ENCODE peak calls at places on chromosomes 11 and 22, in four cellular contexts. L, B, T and I are unnamed samples.

GRCh38 chr11:78800756-78801155 is 226.1 kb upstream of the NARS2 start:
- DNase-seq in L (no peak), B (no peak), T (no peak), I (no peak)

GRCh38 chr11:61542024-61542461 is 33.5 kb downstream of the LRRC10B start:
- DNase-seq in T (no peak), B (no peak), L (no peak), I (no peak)

GRCh38 chr11:61160487-61161189 is 588 bp downstream of the VPS37C start:
- DNase-seq in B (peak; percentile 31), L (no peak), T (no peak), I (no peak)

GRCh38 chr11:6757373-6757967 is 14.3 kb downstream of the OR2AG2 start:
- DNase-seq in L (peak; percentile 59), T (no peak), B (peak; percentile 73), I (peak; percentile 43)

GRCh38 chr11:111359223-111360149 is 19.6 kb downstream of the POU2AF1 start:
- DNase-seq in B (peak; percentile 21), T (no peak), L (no peak), I (no peak)

GRCh38 chr22:50620861-50621490 is 7.0 kb downstream of the ARSA start:
- DNase-seq in L (no peak), T (no peak), B (no peak), I (no peak)

GRCh38 chr11:104073950-104074349 is 37.5 kb downstream of the DDI1 start:
- DNase-seq in L (peak; percentile 58), B (peak; percentile 40), T (no peak), I (no peak)

GRCh38 chr11:825366-826231 is 2.1 kb upstream of the CRACR2B start:
- DNase-seq in L (no peak), B (no peak), T (no peak), I (no peak)

GRCh38 chr11:112785717-112786116 is 175.5 kb upstream of the NCAM1 start:
- DNase-seq in L (peak; percentile 11), T (no peak), B (no peak), I (no peak)

GRCh38 chr22:37338539-37339246 is 56.4 kb downstream of the CYTH4 start:
- DNase-seq in B (no peak), L (no peak), T (no peak), I (no peak)

GRCh38 chr11:36399236-36399635 is 103.1 kb downstream of the PRR5L start:
- DNase-seq in B (no peak), L (no peak), T (no peak), I (no peak)

GRCh38 chr22:18078329-18079041 is 695 bp downstream of the PEX26 start:
- DNase-seq in T (no peak), L (peak; percentile 19), B (peak; percentile 51), I (no peak)

GRCh38 chr11:92865352-92865751 is 104.1 kb upstream of the MTNR1B start:
- DNase-seq in L (peak; percentile 20), T (no peak), B (no peak), I (no peak)

GRCh38 chr22:40491990-40492631 is 121.7 kb downstream of the SGSM3 start:
- DNase-seq in B (no peak), L (peak; percentile 40), T (no peak), I (no peak)

GRCh38 chr11:60844045-60844869 is 2.3 kb downstream of the CCDC86 start:
- DNase-seq in B (no peak), L (peak; percentile 56), T (no peak), I (no peak)

GRCh38 chr22:19469421-19469820 is 9.6 kb downstream of the UFD1 start:
- DNase-seq in L (no peak), B (no peak), T (no peak), I (no peak)

GRCh38 chr22:50695421-50696250 is 23.0 kb downstream of the SHANK3 start:
- DNase-seq in T (no peak), B (no peak), L (no peak), I (no peak)

GRCh38 chr11:130008326-130008725 is 5.7 kb upstream of the PRDM10 start:
- DNase-seq in L (no peak), B (no peak), T (no peak), I (no peak)

GRCh38 chr11:99257131-99257530 is 236.4 kb downstream of the CNTN5 start:
- DNase-seq in B (peak; percentile 32), T (no peak), L (no peak), I (no peak)

GRCh38 chr11:63837027-63837688 is 1.8 kb upstream of the MARK2 start:
- DNase-seq in T (no peak), B (peak; percentile 89), L (peak; percentile 69), I (peak; percentile 76)

GRCh38 chr11:132028380-132029240 is 658.2 kb downstream of the NTM start:
- DNase-seq in T (no peak), B (peak; percentile 72), L (peak; percentile 73), I (peak; percentile 18)

GRCh38 chr11:16945671-16946469 is 68.3 kb downstream of the PLEKHA7 start:
- DNase-seq in T (no peak), B (peak; percentile 79), L (peak; percentile 34), I (peak; percentile 35)

GRCh38 chr11:16986434-16987204 is 27.6 kb downstream of the PLEKHA7 start:
- DNase-seq in T (no peak), B (peak; percentile 79), L (no peak), I (no peak)

GRCh38 chr11:37449146-37449545 is 851.1 kb upstream of the RAG2 start:
- DNase-seq in B (peak; percentile 65), L (peak; percentile 68), T (no peak), I (peak; percentile 14)

GRCh38 chr11:28679795-28680194 is 571.6 kb downstream of the METTL15 start:
- DNase-seq in T (no peak), B (no peak), L (peak; percentile 88), I (no peak)

GRCh38 chr11:19018901-19019300 is 41.6 kb downstream of the MRGPRX2 start:
- DNase-seq in B (peak; percentile 63), T (no peak), L (no peak), I (peak; percentile 12)

GRCh38 chr22:46775364-46775758 is 12.9 kb downstream of the TBC1D22A start:
- DNase-seq in L (no peak), B (no peak), T (no peak), I (no peak)

GRCh38 chr22:46776486-46776826 is 14.0 kb downstream of the TBC1D22A start:
- DNase-seq in T (no peak), B (no peak), L (no peak), I (no peak)

GRCh38 chr22:46775789-46776485 is 13.5 kb downstream of the TBC1D22A start:
- DNase-seq in T (no peak), B (no peak), L (no peak), I (no peak)

GRCh38 chr22:46773074-46773473 is 10.6 kb downstream of the TBC1D22A start:
- DNase-seq in B (no peak), L (no peak), T (no peak), I (no peak)

DNA sequence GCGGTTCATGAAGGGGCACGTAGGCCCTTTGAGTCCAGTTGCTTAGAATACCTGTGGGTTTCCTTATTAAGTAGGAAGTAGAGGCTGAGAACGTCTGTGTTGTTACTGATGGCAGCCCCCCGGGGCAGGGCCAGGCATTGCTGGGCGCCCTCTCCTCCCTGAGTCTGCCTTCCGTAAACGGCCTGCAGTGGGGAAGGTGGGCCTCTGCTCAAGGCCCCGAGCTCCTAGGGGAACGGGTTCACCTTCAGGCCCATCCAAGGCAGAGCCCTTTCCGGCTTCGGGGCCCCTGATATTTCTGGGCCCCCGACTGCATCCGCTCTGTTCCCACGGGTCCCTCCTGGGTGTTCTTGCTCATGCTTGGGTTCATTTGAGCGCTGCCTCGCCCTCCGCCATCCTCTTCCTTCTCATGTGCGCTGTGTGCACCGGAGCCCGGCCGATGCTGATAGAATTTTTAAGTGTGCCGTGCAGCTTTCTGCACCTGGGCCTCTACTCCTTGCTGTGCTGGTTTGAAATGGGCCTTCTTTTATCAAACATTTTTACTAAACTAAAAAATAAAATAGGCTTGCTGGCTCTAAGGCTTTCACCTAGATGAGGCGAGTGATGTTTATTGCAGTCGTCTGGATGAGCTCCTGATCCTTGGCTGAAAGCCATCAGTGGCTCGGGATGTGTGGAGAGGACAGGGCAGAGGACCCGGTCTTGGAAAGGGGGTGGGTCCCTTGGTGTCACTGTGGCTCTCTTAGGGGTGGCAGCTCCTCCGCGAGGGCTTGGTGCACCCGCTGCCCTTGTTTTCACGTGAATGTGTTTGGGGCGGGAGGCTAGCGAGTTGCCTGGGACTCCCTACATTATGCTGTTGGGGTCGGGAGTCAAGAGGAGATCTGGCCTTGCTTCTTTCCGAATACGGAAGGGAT is 12.3 kb downstream of the TBC1D22A start:
- DNase-seq in L (no peak), B (no peak), T (no peak), I (no peak)
- H2AK5ac ChIP-seq in L (no peak overlapping the region), B (no peak overlapping the region), T (no peak overlapping the region), I (no peak overlapping the region)

GRCh38 chr11:85595285-85595884 is 31.8 kb downstream of the DLG2 start:
- DNase-seq in T (no peak), L (peak; percentile 63), B (peak; percentile 37), I (peak; percentile 23)
- H3K9ac ChIP-seq in T (no peak overlapping the region), L (no peak overlapping the region), B (no peak overlapping the region), I (no peak overlapping the region)

GRCh38 chr22:41801147-41801819 is 804 bp downstream of the CCDC134 start:
- DNase-seq in T (no peak), L (no peak), B (no peak), I (no peak)

GRCh38 chr22:41800348-41801146 is at the start of gene CCDC134:
- DNase-seq in T (peak; percentile 50), B (peak; percentile 89), L (peak; percentile 64), I (peak; percentile 79)

GRCh38 chr22:41801886-41802285 is 1.4 kb downstream of the CCDC134 start:
- DNase-seq in T (no peak), B (no peak), L (no peak), I (no peak)

GRCh38 chr22:41798736-41799135 is 1.7 kb upstream of the CCDC134 start:
- DNase-seq in T (no peak), B (no peak), L (no peak), I (no peak)

DNA sequence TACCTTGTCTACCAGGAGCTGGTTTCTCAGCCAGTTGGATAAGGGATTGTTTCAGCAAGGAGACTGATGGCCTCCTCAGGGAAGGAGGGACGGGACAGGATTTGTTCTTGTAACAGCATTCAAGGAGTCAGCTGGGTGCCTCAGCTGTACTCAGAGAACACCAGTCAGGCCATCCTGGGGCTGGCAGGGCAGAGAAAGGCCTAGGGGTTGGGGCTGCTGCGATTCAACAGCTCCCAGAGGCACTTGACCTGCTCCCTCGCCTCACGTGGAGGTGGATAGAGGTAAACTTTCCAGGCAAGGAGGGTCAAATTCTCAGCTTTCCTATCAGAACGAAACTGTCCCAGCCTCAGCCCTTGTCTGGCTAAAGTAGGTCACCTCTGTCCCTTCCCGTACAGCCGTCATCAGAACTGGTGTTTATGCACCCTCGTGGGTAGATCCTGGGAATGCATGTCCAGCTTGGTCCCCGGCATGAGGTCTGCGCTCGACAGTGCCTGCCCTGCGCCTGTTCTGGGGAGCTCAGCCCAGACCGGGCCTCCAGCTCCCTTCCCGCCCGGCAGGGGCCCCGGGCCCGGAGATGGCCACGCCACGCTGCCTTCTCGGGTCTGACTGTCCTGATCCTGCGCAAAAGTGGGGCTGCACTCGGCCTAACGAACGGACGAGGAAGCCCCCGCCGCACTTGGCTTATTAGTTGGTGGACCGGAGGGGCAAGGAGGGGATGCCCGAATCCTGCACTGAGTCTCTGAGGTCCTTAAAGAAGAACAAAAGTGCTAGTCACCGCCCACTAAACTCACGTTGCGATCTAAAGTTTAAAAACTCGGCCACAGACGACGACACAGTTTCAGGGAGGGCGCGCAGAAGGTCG is 762 bp upstream of the CCDC134 start:
- DNase-seq in L (no peak), B (no peak), T (no peak), I (peak; percentile 12)
- H2AK5ac ChIP-seq in L (peak overlapping the region; percentile 84), B (no peak overlapping the region), T (peak overlapping the region; percentile 48), I (peak overlapping the region; percentile 95)

GRCh38 chr11:102493524-102493923 is 37.0 kb downstream of the MMP7 start:
- DNase-seq in B (no peak), T (no peak), L (no peak), I (no peak)

GRCh38 chr11:102497061-102497460 is 33.5 kb downstream of the MMP7 start:
- DNase-seq in L (peak; percentile 77), B (no peak), T (no peak), I (no peak)

GRCh38 chr11:102491969-102492368 is 38.6 kb downstream of the MMP7 start:
- DNase-seq in B (no peak), T (no peak), L (no peak), I (no peak)

GRCh38 chr11:102494216-102494615 is 36.3 kb downstream of the MMP7 start:
- DNase-seq in L (peak; percentile 51), B (no peak), T (no peak), I (no peak)

GRCh38 chr11:102495161-102496042 is 35.1 kb downstream of the MMP7 start:
- DNase-seq in T (peak; percentile 9), B (peak; percentile 86), L (peak; percentile 88), I (peak; percentile 78)
- H3K9ac ChIP-seq in T (no peak overlapping the region), B (no peak overlapping the region), L (no peak overlapping the region), I (no peak overlapping the region)